ENCODE peak calls at places on chromosomes 2 and 18, in five cellular contexts. H, P, R, B and K are unnamed samples.

GRCh38 chr2:233430091-233430490 is 75.8 kb downstream of the DGKD start:
- DNase-seq in B (peak; percentile 68), R (no peak), H (no peak), P (peak; percentile 76), K (no peak)

GRCh38 chr2:2107140-2107539 is 223.9 kb downstream of the MYT1L start:
- DNase-seq in H (peak; percentile 58), P (no peak), B (no peak), R (no peak), K (no peak)

GRCh38 chr2:166314022-166314759 is 61.6 kb downstream of the SCN9A start:
- DNase-seq in P (peak; percentile 6), R (no peak), B (peak; percentile 50), H (no peak), K (no peak)

GRCh38 chr2:52113338-52113737 is 1081.4 kb upstream of the NRXN1 start:
- DNase-seq in R (no peak), H (no peak), B (no peak), P (no peak), K (no peak)

GRCh38 chr2:149989447-149990063 is 402.0 kb upstream of the MMADHC start:
- DNase-seq in P (peak; percentile 95), H (no peak), B (no peak), R (no peak), K (no peak)

GRCh38 chr2:69163109-69163508 is 150.1 kb downstream of the ANTXR1 start:
- DNase-seq in P (peak; percentile 68), B (peak; percentile 94), H (no peak), R (no peak), K (no peak)

GRCh38 chr2:134029478-134029877 is 224.4 kb upstream of the MGAT5 start:
- DNase-seq in H (peak; percentile 27), B (no peak), R (no peak), P (no peak), K (no peak)

GRCh38 chr2:15638720-15639119 is 47.1 kb downstream of the DDX1 start:
- DNase-seq in P (no peak), H (no peak), R (no peak), B (peak; percentile 42), K (no peak)

GRCh38 chr2:200297100-200297499 is 9.4 kb upstream of the SPATS2L start:
- DNase-seq in P (no peak), B (no peak), H (no peak), R (no peak), K (no peak)

GRCh38 chr2:73174941-73175662 is 27.3 kb upstream of the NOTO start:
- DNase-seq in P (no peak), H (no peak), R (no peak), B (no peak), K (no peak)

GRCh38 chr18:36706313-36706881 is 122.4 kb downstream of the TPGS2 start:
- DNase-seq in R (no peak), H (no peak), P (no peak), B (no peak), K (no peak)

GRCh38 chr2:235390108-235390815 is 103.6 kb upstream of the AGAP1 start:
- DNase-seq in B (peak; percentile 72), H (no peak), R (peak; percentile 73), P (no peak), K (peak; percentile 65)

GRCh38 chr2:242054406-242054805 is 184.9 kb downstream of the RTP5 start:
- DNase-seq in R (no peak), H (no peak), P (no peak), B (no peak), K (no peak)

GRCh38 chr2:119407430-119408220 is 24.0 kb upstream of the TMEM37 start:
- DNase-seq in H (peak; percentile 79), P (peak; percentile 67), R (no peak), B (peak; percentile 79), K (no peak)

GRCh38 chr18:48798334-48799197 is 152.2 kb downstream of the SMAD7 start:
- DNase-seq in H (no peak), R (peak; percentile 31), P (no peak), B (no peak), K (no peak)

GRCh38 chr2:239814136-239814916 is 210.8 kb downstream of the NDUFA10 start:
- DNase-seq in B (peak; percentile 8), H (no peak), P (no peak), R (no peak), K (no peak)

GRCh38 chr2:119795309-119796303 is 35.9 kb downstream of the PTPN4 start:
- DNase-seq in H (peak; percentile 7), P (no peak), B (no peak), R (no peak), K (no peak)

GRCh38 chr2:227447606-227448005 is 24.4 kb upstream of the AGFG1 start:
- DNase-seq in R (no peak), H (no peak), B (no peak), P (no peak), K (no peak)

GRCh38 chr18:9876867-9877654 is 8.7 kb upstream of the TXNDC2 start:
- DNase-seq in P (peak; percentile 89), R (no peak), B (peak; percentile 99), H (peak; percentile 20), K (no peak)

GRCh38 chr18:8982416-8983183 is 119.9 kb upstream of the NDUFV2 start:
- DNase-seq in B (peak; percentile 65), H (peak; percentile 61), R (no peak), P (peak; percentile 58), K (no peak)

GRCh38 chr2:173175222-173175621 is 99.6 kb downstream of the MAP3K20 start:
- DNase-seq in H (no peak), P (no peak), R (no peak), B (peak; percentile 23), K (no peak)

DNA sequence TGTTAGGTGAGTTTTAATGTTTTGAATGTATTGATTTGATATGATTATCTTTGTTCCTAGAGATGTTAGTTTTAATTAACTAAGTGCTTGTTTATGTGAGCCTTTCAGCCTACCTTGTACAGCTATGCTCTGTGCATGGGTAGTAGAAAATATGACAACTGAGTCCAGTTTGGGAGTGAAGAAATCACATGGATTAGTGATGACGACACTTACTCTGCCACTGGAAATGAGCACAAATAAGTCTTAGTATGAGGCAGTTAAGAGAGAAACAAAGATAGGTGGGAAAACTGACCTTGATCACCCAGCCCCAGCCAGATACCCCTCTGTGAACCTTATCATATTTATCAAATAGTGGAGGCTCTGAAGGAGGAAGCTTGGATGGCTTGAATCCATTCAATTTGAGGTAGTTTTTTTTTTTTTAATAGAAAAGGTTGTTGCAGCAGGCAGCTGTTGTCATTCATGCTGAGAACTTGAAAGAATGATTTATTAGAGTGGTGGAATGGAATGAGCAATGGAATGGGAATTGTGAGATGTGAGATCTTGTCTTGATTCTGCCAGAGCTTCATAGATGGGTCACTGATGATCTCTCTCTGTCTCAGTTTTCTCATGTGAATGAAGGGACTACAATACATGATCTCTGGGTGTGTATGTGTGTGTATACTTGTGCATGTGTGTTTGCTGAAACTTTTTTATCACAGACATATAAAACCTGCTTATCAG is 96.4 kb downstream of the MAP3K20 start:
- DNase-seq in H (no peak), B (peak; percentile 14), R (no peak), P (no peak), K (no peak)
- H3K27me3 ChIP-seq in H (no peaks in the 10 kb centered on the region), B (no peaks in the 10 kb centered on the region), R (no peaks in the 10 kb centered on the region), P (no peaks in the 10 kb centered on the region), K (no peaks in the 10 kb centered on the region)

DNA sequence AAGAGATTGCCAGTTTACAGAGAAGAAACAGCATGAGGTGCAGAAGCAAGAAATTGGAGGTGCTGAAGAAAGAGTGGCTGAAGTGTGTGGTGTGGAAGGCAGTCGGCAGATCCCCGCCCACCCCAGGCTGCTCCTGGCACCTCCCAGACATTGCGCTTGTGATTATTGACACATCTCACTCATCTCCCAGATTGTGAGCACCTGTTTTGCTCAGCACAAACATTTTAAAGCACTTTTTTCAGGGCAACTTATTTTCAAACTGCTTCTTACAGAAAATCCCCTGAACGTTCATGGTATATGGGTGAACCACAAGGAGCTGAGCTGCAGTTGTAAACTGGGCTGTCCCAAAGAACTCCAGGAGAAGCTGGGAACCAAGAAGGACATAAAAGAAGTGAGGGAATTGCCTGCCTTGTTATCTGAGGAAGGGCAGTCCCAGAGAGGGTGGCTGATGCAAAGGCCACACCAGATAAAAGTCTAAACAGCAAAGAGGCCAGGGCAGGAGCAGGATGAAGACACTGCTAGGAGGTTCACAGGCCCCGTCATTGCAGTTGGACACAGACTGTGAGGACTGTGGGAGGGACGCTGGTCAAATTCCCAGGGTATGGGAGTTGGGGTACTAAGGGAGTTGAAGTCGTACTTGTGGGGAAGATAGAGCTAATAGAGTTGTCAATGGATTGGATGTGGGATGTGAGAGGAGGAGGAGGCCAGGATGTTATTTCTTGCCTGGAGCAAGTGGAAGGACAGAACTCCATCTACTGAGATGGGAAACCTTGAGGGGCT is 65.1 kb downstream of the INPP4A start:
- DNase-seq in P (no peak), H (no peak), B (no peak), R (no peak), K (no peak)
- H3K4me1 ChIP-seq in P (no peaks in the 10 kb centered on the region), H (peaks cover 2% of the 10 kb centered on the region), B (peaks cover 27% of the 10 kb centered on the region), R (peaks cover 97% of the 10 kb centered on the region), K (peaks cover 47% of the 10 kb centered on the region)

DNA sequence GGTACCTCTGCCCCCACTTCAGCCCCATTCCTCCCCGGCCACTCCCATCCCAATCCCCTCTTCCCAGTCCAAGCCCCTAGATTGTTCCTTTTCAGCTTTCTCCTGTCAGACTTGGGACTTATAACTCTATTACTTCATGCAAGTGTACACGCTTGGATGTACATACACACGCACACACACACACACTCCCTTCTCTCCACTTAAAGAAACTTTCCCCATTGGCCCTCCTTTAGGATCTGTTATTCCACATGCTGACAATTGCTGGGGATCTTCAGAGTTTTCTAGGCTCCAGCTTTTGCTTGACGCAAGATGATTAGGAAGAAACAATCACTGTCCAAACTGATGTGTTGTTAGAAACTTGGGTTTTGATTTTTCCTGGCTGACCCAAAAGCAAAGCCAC is 75.4 kb downstream of the CDK15 start:
- DNase-seq in B (peak; percentile 12), H (no peak), R (no peak), P (no peak), K (no peak)
- H3K27me3 ChIP-seq in B (peaks cover 88% of the 10 kb centered on the region), H (no peaks in the 10 kb centered on the region), R (peaks cover 13% of the 10 kb centered on the region), P (peaks cover 43% of the 10 kb centered on the region), K (no peaks in the 10 kb centered on the region)

DNA sequence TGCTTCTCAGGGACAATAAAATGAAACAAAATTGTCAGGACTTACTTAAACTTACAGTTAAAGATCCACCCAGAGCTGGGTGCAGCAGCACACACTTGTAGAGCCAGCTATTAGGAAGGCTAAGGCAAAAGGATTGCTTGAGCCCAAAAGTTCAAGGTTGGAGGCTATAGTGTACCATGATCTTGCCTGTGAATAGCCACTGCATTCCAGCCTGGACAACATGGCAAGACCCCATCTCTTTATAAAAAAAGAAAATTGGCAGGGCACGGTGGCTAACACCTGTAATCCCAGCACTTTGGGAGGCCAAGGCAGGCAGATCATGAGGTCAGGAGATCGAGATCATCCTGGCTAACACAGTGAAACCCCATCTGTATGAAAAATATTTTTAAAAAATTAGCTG is 34.6 kb downstream of the ACVR1 start:
- DNase-seq in B (no peak), P (no peak), H (no peak), R (no peak), K (no peak)
- H3K4me1 ChIP-seq in B (peaks cover 42% of the 10 kb centered on the region), P (peaks cover 37% of the 10 kb centered on the region), H (peaks cover 47% of the 10 kb centered on the region), R (peaks cover 5% of the 10 kb centered on the region), K (no peaks in the 10 kb centered on the region)

GRCh38 chr2:219058541-219059374 is 2.0 kb downstream of the IHH start:
- DNase-seq in P (no peak), R (no peak), B (peak; percentile 35), H (peak; percentile 89), K (no peak)
- H3K27me3 ChIP-seq in P (peaks cover 56% of the 10 kb centered on the region), R (peaks cover 39% of the 10 kb centered on the region), B (peaks cover 100% of the 10 kb centered on the region), H (peaks cover 40% of the 10 kb centered on the region), K (peaks cover 15% of the 10 kb centered on the region)